ENCODE peak calls at places on chromosomes 3 and 15, in six cellular contexts. One of them, this sample, is unnamed.

GRCh38 chr15:77985931-77986480 is 91.5 kb downstream of the TBC1D2B start:
- DNase-seq in stimulated activated CD4-positive, alpha-beta T cell treated with anti-CD3 and anti-CD28 coated beads, Interleukin-15, amount 100 ng/mL, for 24 hours: no peak
- DNase-seq in naive thymus-derived CD4-positive, alpha-beta T cell: no peak
- DNase-seq in psoas muscle: no peak
- DNase-seq in putamen: no peak
- DNase-seq in fibroblast of pulmonary artery: no peak
- DNase-seq in this sample: no peak

GRCh38 chr3:120678331-120678845 is 3.7 kb downstream of the HGD start:
- DNase-seq in psoas muscle: no peak
- DNase-seq in naive thymus-derived CD4-positive, alpha-beta T cell: no peak
- DNase-seq in stimulated activated CD4-positive, alpha-beta T cell treated with anti-CD3 and anti-CD28 coated beads, Interleukin-15, amount 100 ng/mL, for 24 hours: no peak
- DNase-seq in putamen: peak; percentile 68
- DNase-seq in fibroblast of pulmonary artery: peak; percentile 90
- DNase-seq in this sample: peak; percentile 48

GRCh38 chr3:134771962-134772361 is 23.1 kb upstream of the EPHB1 start:
- DNase-seq in putamen: no peak
- DNase-seq in fibroblast of pulmonary artery: no peak
- DNase-seq in stimulated activated CD4-positive, alpha-beta T cell treated with anti-CD3 and anti-CD28 coated beads, Interleukin-15, amount 100 ng/mL, for 24 hours: no peak
- DNase-seq in psoas muscle: no peak
- DNase-seq in naive thymus-derived CD4-positive, alpha-beta T cell: no peak
- DNase-seq in this sample: no peak

GRCh38 chr15:67144609-67145306 is 79.4 kb downstream of the SMAD3 start:
- DNase-seq in psoas muscle: no peak
- DNase-seq in naive thymus-derived CD4-positive, alpha-beta T cell: no peak
- DNase-seq in fibroblast of pulmonary artery: peak; percentile 93
- DNase-seq in putamen: no peak
- DNase-seq in stimulated activated CD4-positive, alpha-beta T cell treated with anti-CD3 and anti-CD28 coated beads, Interleukin-15, amount 100 ng/mL, for 24 hours: no peak
- DNase-seq in this sample: no peak

GRCh38 chr3:98596902-98597500 is 3.6 kb upstream of the CPOX start:
- DNase-seq in putamen: no peak
- DNase-seq in stimulated activated CD4-positive, alpha-beta T cell treated with anti-CD3 and anti-CD28 coated beads, Interleukin-15, amount 100 ng/mL, for 24 hours: no peak
- DNase-seq in fibroblast of pulmonary artery: peak; percentile 58
- DNase-seq in naive thymus-derived CD4-positive, alpha-beta T cell: peak; percentile 43
- DNase-seq in psoas muscle: no peak
- DNase-seq in this sample: no peak

GRCh38 chr3:15449489-15449888 is 22.1 kb downstream of the EAF1 start:
- DNase-seq in fibroblast of pulmonary artery: no peak
- DNase-seq in psoas muscle: no peak
- DNase-seq in stimulated activated CD4-positive, alpha-beta T cell treated with anti-CD3 and anti-CD28 coated beads, Interleukin-15, amount 100 ng/mL, for 24 hours: no peak
- DNase-seq in naive thymus-derived CD4-positive, alpha-beta T cell: no peak
- DNase-seq in putamen: no peak
- DNase-seq in this sample: no peak

GRCh38 chr15:94177112-94177511 is 54.2 kb upstream of the MCTP2 start:
- DNase-seq in fibroblast of pulmonary artery: no peak
- DNase-seq in naive thymus-derived CD4-positive, alpha-beta T cell: no peak
- DNase-seq in psoas muscle: no peak
- DNase-seq in stimulated activated CD4-positive, alpha-beta T cell treated with anti-CD3 and anti-CD28 coated beads, Interleukin-15, amount 100 ng/mL, for 24 hours: no peak
- DNase-seq in putamen: no peak
- DNase-seq in this sample: no peak

GRCh38 chr15:68389936-68390790 is 41.8 kb downstream of the ITGA11 start:
- DNase-seq in fibroblast of pulmonary artery: peak; percentile 86
- DNase-seq in stimulated activated CD4-positive, alpha-beta T cell treated with anti-CD3 and anti-CD28 coated beads, Interleukin-15, amount 100 ng/mL, for 24 hours: no peak
- DNase-seq in naive thymus-derived CD4-positive, alpha-beta T cell: no peak
- DNase-seq in putamen: no peak
- DNase-seq in psoas muscle: no peak
- DNase-seq in this sample: no peak

GRCh38 chr15:29045717-29046116 is 159.9 kb downstream of the APBA2 start:
- DNase-seq in fibroblast of pulmonary artery: no peak
- DNase-seq in naive thymus-derived CD4-positive, alpha-beta T cell: no peak
- DNase-seq in stimulated activated CD4-positive, alpha-beta T cell treated with anti-CD3 and anti-CD28 coated beads, Interleukin-15, amount 100 ng/mL, for 24 hours: peak; percentile 39
- DNase-seq in psoas muscle: no peak
- DNase-seq in putamen: no peak
- DNase-seq in this sample: no peak

GRCh38 chr15:98876461-98877369 is 130.9 kb downstream of the PGPEP1L start:
- DNase-seq in fibroblast of pulmonary artery: peak; percentile 27
- DNase-seq in putamen: no peak
- DNase-seq in psoas muscle: no peak
- DNase-seq in naive thymus-derived CD4-positive, alpha-beta T cell: no peak
- DNase-seq in stimulated activated CD4-positive, alpha-beta T cell treated with anti-CD3 and anti-CD28 coated beads, Interleukin-15, amount 100 ng/mL, for 24 hours: no peak
- DNase-seq in this sample: no peak

GRCh38 chr15:37528432-37528831 is 406.0 kb upstream of the TMCO5A start:
- DNase-seq in putamen: no peak
- DNase-seq in naive thymus-derived CD4-positive, alpha-beta T cell: no peak
- DNase-seq in fibroblast of pulmonary artery: no peak
- DNase-seq in psoas muscle: no peak
- DNase-seq in stimulated activated CD4-positive, alpha-beta T cell treated with anti-CD3 and anti-CD28 coated beads, Interleukin-15, amount 100 ng/mL, for 24 hours: no peak
- DNase-seq in this sample: no peak

GRCh38 chr15:56244237-56244810 is 645 bp upstream of the RFX7 start:
- DNase-seq in naive thymus-derived CD4-positive, alpha-beta T cell: no peak
- DNase-seq in putamen: peak; percentile 78
- DNase-seq in psoas muscle: peak; percentile 54
- DNase-seq in fibroblast of pulmonary artery: peak; percentile 76
- DNase-seq in stimulated activated CD4-positive, alpha-beta T cell treated with anti-CD3 and anti-CD28 coated beads, Interleukin-15, amount 100 ng/mL, for 24 hours: peak; percentile 55
- DNase-seq in this sample: peak; percentile 71

GRCh38 chr3:17194116-17194515 is 309.4 kb downstream of the PLCL2 start:
- DNase-seq in fibroblast of pulmonary artery: no peak
- DNase-seq in naive thymus-derived CD4-positive, alpha-beta T cell: no peak
- DNase-seq in psoas muscle: no peak
- DNase-seq in stimulated activated CD4-positive, alpha-beta T cell treated with anti-CD3 and anti-CD28 coated beads, Interleukin-15, amount 100 ng/mL, for 24 hours: no peak
- DNase-seq in putamen: no peak
- DNase-seq in this sample: peak; percentile 36

GRCh38 chr3:37054370-37054769 is 61.1 kb downstream of the MLH1 start:
- DNase-seq in naive thymus-derived CD4-positive, alpha-beta T cell: no peak
- DNase-seq in fibroblast of pulmonary artery: peak; percentile 65
- DNase-seq in stimulated activated CD4-positive, alpha-beta T cell treated with anti-CD3 and anti-CD28 coated beads, Interleukin-15, amount 100 ng/mL, for 24 hours: no peak
- DNase-seq in psoas muscle: no peak
- DNase-seq in putamen: no peak
- DNase-seq in this sample: no peak

GRCh38 chr3:43695443-43695842 is 4.7 kb downstream of the ABHD5 start:
- DNase-seq in stimulated activated CD4-positive, alpha-beta T cell treated with anti-CD3 and anti-CD28 coated beads, Interleukin-15, amount 100 ng/mL, for 24 hours: no peak
- DNase-seq in psoas muscle: no peak
- DNase-seq in putamen: no peak
- DNase-seq in fibroblast of pulmonary artery: peak; percentile 88
- DNase-seq in naive thymus-derived CD4-positive, alpha-beta T cell: no peak
- DNase-seq in this sample: no peak

GRCh38 chr3:21894459-21895083 is 143.6 kb upstream of the ZNF385D start:
- DNase-seq in putamen: no peak
- DNase-seq in fibroblast of pulmonary artery: peak; percentile 57
- DNase-seq in psoas muscle: no peak
- DNase-seq in naive thymus-derived CD4-positive, alpha-beta T cell: no peak
- DNase-seq in stimulated activated CD4-positive, alpha-beta T cell treated with anti-CD3 and anti-CD28 coated beads, Interleukin-15, amount 100 ng/mL, for 24 hours: no peak
- DNase-seq in this sample: peak; percentile 6

GRCh38 chr3:100151024-100151707 is 36.9 kb upstream of the FILIP1L start:
- DNase-seq in naive thymus-derived CD4-positive, alpha-beta T cell: no peak
- DNase-seq in stimulated activated CD4-positive, alpha-beta T cell treated with anti-CD3 and anti-CD28 coated beads, Interleukin-15, amount 100 ng/mL, for 24 hours: no peak
- DNase-seq in psoas muscle: no peak
- DNase-seq in putamen: no peak
- DNase-seq in fibroblast of pulmonary artery: no peak
- DNase-seq in this sample: no peak

GRCh38 chr3:187186801-187187421 is 10.4 kb upstream of the RTP1 start:
- DNase-seq in stimulated activated CD4-positive, alpha-beta T cell treated with anti-CD3 and anti-CD28 coated beads, Interleukin-15, amount 100 ng/mL, for 24 hours: no peak
- DNase-seq in naive thymus-derived CD4-positive, alpha-beta T cell: no peak
- DNase-seq in putamen: no peak
- DNase-seq in psoas muscle: peak; percentile 72
- DNase-seq in fibroblast of pulmonary artery: peak; percentile 79
- DNase-seq in this sample: no peak

GRCh38 chr3:150184426-150185071 is 213.9 kb upstream of the PFN2 start:
- DNase-seq in fibroblast of pulmonary artery: peak; percentile 17
- DNase-seq in stimulated activated CD4-positive, alpha-beta T cell treated with anti-CD3 and anti-CD28 coated beads, Interleukin-15, amount 100 ng/mL, for 24 hours: no peak
- DNase-seq in psoas muscle: no peak
- DNase-seq in naive thymus-derived CD4-positive, alpha-beta T cell: no peak
- DNase-seq in putamen: no peak
- DNase-seq in this sample: no peak

GRCh38 chr15:70259030-70259424 is 161.3 kb upstream of the TLE3 start:
- DNase-seq in putamen: no peak
- DNase-seq in stimulated activated CD4-positive, alpha-beta T cell treated with anti-CD3 and anti-CD28 coated beads, Interleukin-15, amount 100 ng/mL, for 24 hours: peak; percentile 56
- DNase-seq in psoas muscle: peak; percentile 77
- DNase-seq in naive thymus-derived CD4-positive, alpha-beta T cell: peak; percentile 57
- DNase-seq in fibroblast of pulmonary artery: peak; percentile 64
- DNase-seq in this sample: peak; percentile 34

GRCh38 chr15:85168642-85169173 is 187.1 kb downstream of the PDE8A start:
- DNase-seq in naive thymus-derived CD4-positive, alpha-beta T cell: peak; percentile 37
- DNase-seq in putamen: no peak
- DNase-seq in stimulated activated CD4-positive, alpha-beta T cell treated with anti-CD3 and anti-CD28 coated beads, Interleukin-15, amount 100 ng/mL, for 24 hours: peak; percentile 64
- DNase-seq in fibroblast of pulmonary artery: no peak
- DNase-seq in psoas muscle: no peak
- DNase-seq in this sample: no peak

GRCh38 chr3:24682141-24682547 is 187.5 kb upstream of the THRB start:
- DNase-seq in putamen: no peak
- DNase-seq in psoas muscle: no peak
- DNase-seq in naive thymus-derived CD4-positive, alpha-beta T cell: no peak
- DNase-seq in fibroblast of pulmonary artery: peak; percentile 13
- DNase-seq in stimulated activated CD4-positive, alpha-beta T cell treated with anti-CD3 and anti-CD28 coated beads, Interleukin-15, amount 100 ng/mL, for 24 hours: no peak
- DNase-seq in this sample: no peak

GRCh38 chr3:53843195-53844177 is 2.7 kb downstream of the CHDH start:
- DNase-seq in putamen: no peak
- DNase-seq in stimulated activated CD4-positive, alpha-beta T cell treated with anti-CD3 and anti-CD28 coated beads, Interleukin-15, amount 100 ng/mL, for 24 hours: no peak
- DNase-seq in naive thymus-derived CD4-positive, alpha-beta T cell: no peak
- DNase-seq in fibroblast of pulmonary artery: no peak
- DNase-seq in psoas muscle: no peak
- DNase-seq in this sample: peak; percentile 65

GRCh38 chr15:26771168-26771916 is 1.5 kb downstream of the GABRB3 start:
- DNase-seq in psoas muscle: no peak
- DNase-seq in putamen: peak; percentile 40
- DNase-seq in naive thymus-derived CD4-positive, alpha-beta T cell: no peak
- DNase-seq in stimulated activated CD4-positive, alpha-beta T cell treated with anti-CD3 and anti-CD28 coated beads, Interleukin-15, amount 100 ng/mL, for 24 hours: no peak
- DNase-seq in fibroblast of pulmonary artery: no peak
- DNase-seq in this sample: peak; percentile 31

GRCh38 chr3:168398371-168399030 is 302.8 kb upstream of the GOLIM4 start:
- DNase-seq in psoas muscle: no peak
- DNase-seq in naive thymus-derived CD4-positive, alpha-beta T cell: no peak
- DNase-seq in fibroblast of pulmonary artery: peak; percentile 45
- DNase-seq in putamen: no peak
- DNase-seq in stimulated activated CD4-positive, alpha-beta T cell treated with anti-CD3 and anti-CD28 coated beads, Interleukin-15, amount 100 ng/mL, for 24 hours: no peak
- DNase-seq in this sample: no peak

GRCh38 chr3:127736801-127737539 is 64.2 kb downstream of the ABTB1 start:
- DNase-seq in naive thymus-derived CD4-positive, alpha-beta T cell: no peak
- DNase-seq in fibroblast of pulmonary artery: no peak
- DNase-seq in psoas muscle: no peak
- DNase-seq in putamen: no peak
- DNase-seq in stimulated activated CD4-positive, alpha-beta T cell treated with anti-CD3 and anti-CD28 coated beads, Interleukin-15, amount 100 ng/mL, for 24 hours: no peak
- DNase-seq in this sample: no peak

GRCh38 chr3:58008140-58009025 is at the start of gene FLNB:
- DNase-seq in psoas muscle: peak; percentile 76
- DNase-seq in fibroblast of pulmonary artery: peak; percentile 71
- DNase-seq in naive thymus-derived CD4-positive, alpha-beta T cell: peak; percentile 82
- DNase-seq in putamen: peak; percentile 78
- DNase-seq in stimulated activated CD4-positive, alpha-beta T cell treated with anti-CD3 and anti-CD28 coated beads, Interleukin-15, amount 100 ng/mL, for 24 hours: peak; percentile 84
- DNase-seq in this sample: peak; percentile 93